ENCODE peak calls at places on chromosome 6, in nine cellular contexts. N is PC-9; J is psoas muscle; S is heart right ventricle; G is lower lobe of right lung; E is HCT116; P is hepatocyte; H is CD4-positive, alpha-beta T cell; T is transverse colon. I is an unnamed sample.
A peak's percentile ranks its signal among the peaks of the same experiment; 100 is the strongest.

GRCh38 chr6:143528164-143528811 is 16.8 kb upstream of the FUCA2 start:
- DNase-seq in N (no peak), J (no peak), S (no peak), G (no peak), E (no peak), P (no peak), H (no peak), T (no peak), I (no peak)

GRCh38 chr6:139577124-139577800 is 202.8 kb upstream of the CITED2 start:
- DNase-seq in N (no peak), J (no peak), S (no peak), G (no peak), E (no peak), P (no peak), H (no peak), T (no peak), I (no peak)

GRCh38 chr6:72218125-72218524 is 331.8 kb downstream of the RIMS1 start:
- DNase-seq in N (peak; percentile 29), J (no peak), S (no peak), G (no peak), E (peak; percentile 3), P (peak; percentile 64), H (no peak), T (no peak), I (no peak)

GRCh38 chr6:49462599-49462926 is 490 bp downstream of the MMUT start:
- DNase-seq in N (no peak), J (no peak), S (no peak), G (no peak), E (no peak), P (no peak), H (no peak), T (no peak), I (no peak)

GRCh38 chr6:148146717-148147116 is 195.9 kb upstream of the SASH1 start:
- DNase-seq in N (no peak), J (no peak), S (no peak), G (no peak), E (peak; percentile 13), P (no peak), H (peak; percentile 6), T (no peak), I (no peak)

GRCh38 chr6:154590770-154591169 is 80.3 kb upstream of the CNKSR3 start:
- DNase-seq in N (no peak), J (no peak), S (no peak), G (no peak), E (no peak), P (no peak), H (no peak), T (peak; percentile 18), I (no peak)

GRCh38 chr6:53035549-53036213 is 29.5 kb upstream of the FBXO9 start:
- DNase-seq in N (no peak), J (no peak), S (no peak), G (no peak), E (no peak), P (no peak), H (no peak), T (no peak), I (no peak)

GRCh38 chr6:90098025-90098474 is 198.6 kb downstream of the BACH2 start:
- DNase-seq in N (no peak), J (peak; percentile 81), S (peak; percentile 39), G (peak; percentile 51), E (no peak), P (peak; percentile 66), H (no peak), T (peak; percentile 19), I (peak; percentile 63)

GRCh38 chr6:139600919-139601470 is 226.5 kb upstream of the CITED2 start:
- DNase-seq in N (no peak), J (no peak), S (no peak), G (no peak), E (no peak), P (no peak), H (no peak), T (no peak), I (no peak)

GRCh38 chr6:74768120-74768519 is 437.7 kb downstream of the COL12A1 start:
- DNase-seq in N (no peak), J (no peak), S (no peak), G (no peak), E (no peak), P (no peak), H (no peak), T (no peak), I (no peak)

GRCh38 chr6:89596484-89596883 is 42.1 kb downstream of the LYRM2 start:
- DNase-seq in N (no peak), J (no peak), S (no peak), G (no peak), E (no peak), P (no peak), H (no peak), T (no peak), I (no peak)

GRCh38 chr6:104995989-104996617 is 39.2 kb downstream of the LIN28B start:
- DNase-seq in N (no peak), J (no peak), S (no peak), G (no peak), E (no peak), P (peak; percentile 35), H (no peak), T (no peak), I (no peak)

GRCh38 chr6:161029195-161029809 is 37.7 kb downstream of the MAP3K4 start:
- DNase-seq in N (no peak), J (no peak), S (no peak), G (no peak), E (no peak), P (no peak), H (no peak), T (no peak), I (no peak)

GRCh38 chr6:24753545-24753944 is 21.2 kb upstream of the GMNN start:
- DNase-seq in N (no peak), J (no peak), S (no peak), G (no peak), E (no peak), P (no peak), H (no peak), T (no peak), I (no peak)

GRCh38 chr6:113634352-113635163 is 222.6 kb upstream of the MARCKS start:
- DNase-seq in N (no peak), J (no peak), S (no peak), G (no peak), E (no peak), P (no peak), H (no peak), T (no peak), I (no peak)

DNA sequence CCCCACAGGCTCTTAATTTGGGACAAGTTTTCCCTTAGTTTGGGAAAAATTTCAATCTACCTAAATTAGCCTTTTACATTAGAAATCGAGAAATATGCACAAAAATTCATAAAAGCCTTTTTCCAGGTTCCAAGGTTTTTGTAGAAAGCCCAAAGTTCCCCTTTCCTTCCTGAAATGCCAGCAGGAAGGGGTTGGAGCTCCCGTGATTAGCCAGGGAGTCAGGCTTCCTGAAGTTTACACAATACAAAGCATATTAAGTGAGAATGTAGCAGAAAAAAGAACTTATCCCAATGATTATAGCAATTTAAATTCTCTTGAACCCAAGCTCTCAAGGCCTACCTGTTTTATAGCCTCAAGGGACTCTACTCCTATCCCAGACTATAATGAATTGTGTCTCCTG is 39.1 kb downstream of the SYNJ2 start:
- DNase-seq in N (no peak), J (no peak), S (no peak), G (no peak), E (no peak), P (no peak), H (no peak), T (no peak), I (no peak)
- H3K27ac ChIP-seq in N (no peak overlapping the region), J (no peak overlapping the region), S (no peak overlapping the region), G (no peak overlapping the region), E (no peak overlapping the region), P (no peak overlapping the region), H (no peak overlapping the region), T (no peak overlapping the region), I (no peak overlapping the region)

DNA sequence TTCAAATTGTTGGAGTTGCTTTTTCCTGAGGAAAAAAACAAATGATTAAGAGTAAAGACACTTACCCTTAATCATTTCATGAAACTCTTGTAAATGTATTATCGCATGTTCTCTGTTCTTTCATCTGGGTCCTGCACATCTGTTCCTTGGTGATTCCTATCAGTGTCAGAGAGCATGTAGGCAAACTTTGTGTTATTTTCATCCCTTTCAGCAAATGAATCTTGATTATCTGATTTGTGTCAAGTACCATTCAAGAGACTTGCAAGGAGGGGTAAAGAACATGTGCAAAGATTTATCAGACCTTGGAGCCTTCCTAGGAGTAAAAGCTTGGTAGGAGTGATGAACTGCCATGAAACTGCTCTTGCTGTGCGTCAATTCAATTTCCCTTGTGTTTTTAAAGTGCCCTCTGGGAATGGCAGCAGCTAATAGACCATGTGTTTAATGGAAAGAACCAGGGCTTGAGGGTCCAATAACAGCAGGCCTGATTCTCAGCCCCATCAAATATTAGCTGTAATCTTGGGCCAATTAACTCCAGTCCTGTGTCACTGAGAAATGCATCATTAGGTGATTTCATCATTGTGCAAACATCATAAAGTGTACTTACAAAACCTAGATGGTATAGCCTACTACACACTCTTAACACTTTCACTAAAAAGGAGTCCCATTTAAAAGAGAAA is 118.9 kb upstream of the CEP85L start:
- DNase-seq in N (no peak), J (no peak), S (no peak), G (no peak), E (no peak), P (no peak), H (no peak), T (no peak), I (no peak)
- H3K27ac ChIP-seq in N (no peak overlapping the region), J (no peak overlapping the region), S (no peak overlapping the region), G (no peak overlapping the region), E (no peak overlapping the region), P (no peak overlapping the region), H (no peak overlapping the region), T (no peak overlapping the region), I (no peak overlapping the region)

GRCh38 chr6:17212541-17213371 is 68.4 kb upstream of the RBM24 start:
- DNase-seq in N (no peak), J (peak; percentile 81), S (peak; percentile 48), G (no peak), E (no peak), P (peak; percentile 48), H (no peak), T (no peak), I (no peak)
- H3K27ac ChIP-seq in N (no peak overlapping the region), J (peak overlapping the region; percentile 89), S (peak overlapping the region; percentile 26), G (no peak overlapping the region), E (no peak overlapping the region), P (peak overlapping the region; percentile 68), H (no peak overlapping the region), T (peak overlapping the region; percentile 10), I (peak overlapping the region; percentile 12)

GRCh38 chr6:34585512-34586045 is 29.4 kb upstream of the SPDEF start:
- DNase-seq in N (no peak), J (no peak), S (no peak), G (no peak), E (no peak), P (no peak), H (no peak), T (no peak), I (no peak)

GRCh38 chr6:34583461-34583860 is 27.3 kb upstream of the SPDEF start:
- DNase-seq in N (no peak), J (no peak), S (no peak), G (no peak), E (no peak), P (no peak), H (no peak), T (no peak), I (no peak)

GRCh38 chr6:34585108-34585507 is 29.0 kb upstream of the SPDEF start:
- DNase-seq in N (no peak), J (no peak), S (no peak), G (no peak), E (no peak), P (no peak), H (no peak), T (no peak), I (no peak)

GRCh38 chr6:34584694-34585093 is 28.6 kb upstream of the SPDEF start:
- DNase-seq in N (no peak), J (no peak), S (no peak), G (no peak), E (no peak), P (no peak), H (no peak), T (no peak), I (no peak)

GRCh38 chr6:34583861-34584604 is 27.9 kb upstream of the SPDEF start:
- DNase-seq in N (no peak), J (no peak), S (no peak), G (no peak), E (no peak), P (no peak), H (no peak), T (no peak), I (no peak)
- H3K27ac ChIP-seq in N (no peak overlapping the region), J (no peak overlapping the region), S (no peak overlapping the region), G (no peak overlapping the region), E (no peak overlapping the region), P (no peak overlapping the region), H (no peak overlapping the region), T (no peak overlapping the region), I (no peak overlapping the region)

I was measured in Peyer's patch.